ENCODE peak calls at places on chromosomes 11 and 22, in four cellular contexts. M is HepG2, E is H1, P is GM12878. T is an unnamed sample.

GRCh38 chr11:88363004-88363403 is 25.5 kb upstream of the CTSC start:
- DNase-seq in M (no peak), E (no peak), P (no peak), T (no peak)

GRCh38 chr11:117761993-117762392 is 35.0 kb downstream of the DSCAML1 start:
- DNase-seq in M (no peak), E (no peak), P (no peak), T (no peak)

GRCh38 chr11:103471546-103471945 is 362.3 kb downstream of the DYNC2H1 start:
- DNase-seq in M (no peak), E (no peak), P (no peak), T (no peak)

GRCh38 chr22:29719894-29720645 is at the start of gene CABP7:
- DNase-seq in M (no peak), E (no peak), P (no peak), T (peak; percentile 44)

GRCh38 chr11:47306484-47306844 is 36.5 kb downstream of the MADD start:
- DNase-seq in M (no peak), E (no peak), P (no peak), T (no peak)

GRCh38 chr22:32587449-32587848 is 112.8 kb downstream of the FBXO7 start:
- DNase-seq in M (no peak), E (no peak), P (no peak), T (no peak)

GRCh38 chr11:116413861-116414260 is 358.9 kb downstream of the BUD13 start:
- DNase-seq in M (peak; percentile 68), E (no peak), P (no peak), T (no peak)

GRCh38 chr11:100687032-100687629 is at the start of gene ARHGAP42:
- DNase-seq in M (peak; percentile 16), E (peak; percentile 86), P (no peak), T (peak; percentile 70)

GRCh38 chr22:20456064-20456721 is 18.6 kb upstream of the SCARF2 start:
- DNase-seq in M (peak; percentile 68), E (peak; percentile 86), P (peak; percentile 44), T (peak; percentile 100)

GRCh38 chr22:21867528-21868266 is at the start of gene MAPK1:
- DNase-seq in M (peak; percentile 79), E (peak; percentile 95), P (peak; percentile 97), T (peak; percentile 100)

GRCh38 chr11:31236052-31236652 is 133.4 kb downstream of the DCDC1 start:
- DNase-seq in M (no peak), E (no peak), P (no peak), T (no peak)

GRCh38 chr11:90288207-90288821 is 65.5 kb upstream of the CHORDC1 start:
- DNase-seq in M (peak; percentile 33), E (no peak), P (no peak), T (peak; percentile 21)

GRCh38 chr11:134667505-134667904 is 255.5 kb upstream of the B3GAT1 start:
- DNase-seq in M (no peak), E (no peak), P (no peak), T (no peak)

GRCh38 chr22:44609589-44609988 is 92.4 kb upstream of the PRR5 start:
- DNase-seq in M (no peak), E (no peak), P (no peak), T (no peak)

GRCh38 chr11:66115638-66116410 is 45.8 kb downstream of the PACS1 start:
- DNase-seq in M (peak; percentile 46), E (no peak), P (peak; percentile 92), T (no peak)

GRCh38 chr22:27378343-27378800 is 423.2 kb downstream of the MN1 start:
- DNase-seq in M (no peak), E (no peak), P (no peak), T (no peak)

GRCh38 chr11:13384837-13385417 is 78.1 kb downstream of the BTBD10 start:
- DNase-seq in M (peak; percentile 25), E (peak; percentile 58), P (peak; percentile 3), T (peak; percentile 23)

GRCh38 chr11:17388609-17389204 is at the start of gene KCNJ11:
- DNase-seq in M (no peak), E (no peak), P (no peak), T (no peak)

GRCh38 chr11:7512525-7513209 is 1.1 kb upstream of the PPFIBP2 start:
- DNase-seq in M (peak; percentile 13), E (no peak), P (no peak), T (no peak)

GRCh38 chr22:48369789-48370507 is 1457.7 kb downstream of the BRD1 start:
- DNase-seq in M (peak; percentile 85), E (peak; percentile 66), P (no peak), T (no peak)

GRCh38 chr11:86303257-86303656 is 1.2 kb downstream of the HIKESHI start:
- DNase-seq in M (no peak), E (no peak), P (no peak), T (no peak)

GRCh38 chr22:17867160-17867785 is 93.0 kb upstream of the BID start:
- DNase-seq in M (no peak), E (no peak), P (no peak), T (peak; percentile 58)

GRCh38 chr11:44634401-44635281 is 69.2 kb downstream of the CD82 start:
- DNase-seq in M (no peak), E (peak; percentile 63), P (no peak), T (peak; percentile 72)

GRCh38 chr11:120694706-120695105 is 183.2 kb downstream of the GRIK4 start:
- DNase-seq in M (no peak), E (no peak), P (no peak), T (no peak)

GRCh38 chr22:44821741-44822425 is 69.5 kb downstream of the ARHGAP8 start:
- DNase-seq in M (no peak), E (no peak), P (no peak), T (no peak)

GRCh38 chr11:48045536-48045935 is 65.2 kb downstream of the PTPRJ start:
- DNase-seq in M (no peak), E (no peak), P (no peak), T (no peak)

GRCh38 chr22:37165066-37165465 is 15.3 kb upstream of the IL2RB start:
- DNase-seq in M (no peak), E (no peak), P (no peak), T (no peak)

GRCh38 chr22:37167176-37167980 is 17.7 kb upstream of the IL2RB start:
- DNase-seq in M (no peak), E (no peak), P (no peak), T (no peak)

GRCh38 chr22:37166675-37167066 is 17.0 kb upstream of the IL2RB start:
- DNase-seq in M (peak; percentile 42), E (peak; percentile 90), P (no peak), T (peak; percentile 79)

GRCh38 chr22:37164535-37164887 is 14.8 kb upstream of the IL2RB start:
- DNase-seq in M (no peak), E (no peak), P (no peak), T (no peak)

GRCh38 chr22:37165940-37166674 is 16.4 kb upstream of the IL2RB start:
- DNase-seq in M (no peak), E (no peak), P (no peak), T (no peak)
- TF ChIP-seq EZH2 in M (no peak), E (no peak), P (no peak), T (no peak)

GRCh38 chr11:126891556-126892217 is 108.9 kb downstream of the KIRREL3 start:
- DNase-seq in M (no peak), E (no peak), P (no peak), T (no peak)
- TF ChIP-seq GABPA in M (no peak), E (no peak), P (no peak), T (no peak)

GRCh38 chr11:2096919-2097301 is 42.3 kb downstream of the IGF2 start:
- DNase-seq in M (no peak), E (no peak), P (no peak), T (no peak)
- TF ChIP-seq CREB1 in M (no peak), E (no peak), P (no peak), T (no peak)

GRCh38 chr11:441418-442274 is at the start of gene ANO9:
- DNase-seq in M (peak; percentile 39), E (peak; percentile 77), P (no peak), T (peak; percentile 81)
- TF ChIP-seq EZH2 in M (no peak), E (no peak), P (no peak), T (no peak)

GRCh38 chr11:3823303-3823702 is 14.9 kb downstream of the PGAP2 start:
- DNase-seq in M (no peak), E (no peak), P (no peak), T (no peak)

GRCh38 chr11:3825473-3826154 is 15.1 kb downstream of the RHOG start:
- DNase-seq in M (no peak), E (no peak), P (no peak), T (peak; percentile 60)

GRCh38 chr11:3823762-3824506 is 15.6 kb downstream of the PGAP2 start:
- DNase-seq in M (no peak), E (no peak), P (no peak), T (no peak)

GRCh38 chr11:3826721-3827120 is 14.0 kb downstream of the RHOG start:
- DNase-seq in M (no peak), E (peak; percentile 58), P (no peak), T (peak; percentile 15)

DNA sequence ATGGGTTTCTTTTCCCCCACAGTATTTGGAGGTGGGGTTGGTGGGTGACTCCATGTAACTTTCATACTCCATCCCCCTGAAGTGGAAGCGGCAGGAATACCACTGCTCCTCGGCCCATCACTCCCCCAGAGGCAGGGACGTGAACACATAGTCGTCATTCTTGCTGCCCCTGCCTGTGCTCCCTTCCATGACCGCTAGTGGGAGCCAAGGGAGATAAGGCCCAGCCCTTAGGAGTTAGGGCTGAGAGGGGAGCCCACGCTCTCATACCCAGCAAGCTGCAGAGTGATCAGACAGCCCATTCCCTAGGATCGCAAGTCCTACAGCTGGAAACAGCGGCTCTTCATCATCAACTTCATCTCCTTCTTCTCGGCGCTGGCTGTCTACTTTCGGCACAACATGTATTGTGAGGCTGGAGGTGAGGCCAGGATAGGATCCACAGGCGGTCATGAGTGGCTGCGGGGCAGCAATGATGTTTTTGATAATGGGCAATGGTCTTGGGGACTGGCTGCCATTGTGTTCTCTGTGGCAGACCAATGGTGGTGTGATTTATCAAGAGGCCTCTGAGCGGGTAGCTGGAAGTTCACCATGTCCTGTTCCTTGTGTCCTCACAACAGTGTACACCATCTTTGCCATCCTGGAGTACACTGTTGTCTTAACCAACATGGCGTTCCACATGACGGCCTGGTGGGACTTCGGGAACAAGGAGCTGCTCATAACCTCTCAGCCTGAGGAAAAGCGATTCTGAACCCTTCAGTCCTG is 15.9 kb downstream of the RHOG start:
- DNase-seq in M (peak; percentile 69), E (peak; percentile 96), P (no peak), T (peak; percentile 88)
- TF ChIP-seq GABPA in M (no peak), E (no peak), P (no peak), T (no peak)

GRCh38 chr22:30891443-30891755 is 77.2 kb downstream of the MORC2 start:
- DNase-seq in M (no peak), E (no peak), P (no peak), T (no peak)

GRCh38 chr22:30892286-30892685 is 76.3 kb downstream of the MORC2 start:
- DNase-seq in M (no peak), E (peak; percentile 44), P (no peak), T (no peak)

GRCh38 chr22:30889996-30890480 is 78.5 kb downstream of the MORC2 start:
- DNase-seq in M (no peak), E (peak; percentile 35), P (no peak), T (no peak)

GRCh38 chr22:30891781-30892180 is 76.8 kb downstream of the MORC2 start:
- DNase-seq in M (no peak), E (peak; percentile 27), P (no peak), T (no peak)

GRCh38 chr22:30890689-30891442 is 77.7 kb downstream of the MORC2 start:
- DNase-seq in M (no peak), E (peak; percentile 82), P (no peak), T (peak; percentile 41)
- TF ChIP-seq CREB1 in M (no peak), E (no peak), P (no peak), T (no peak)